ENCODE peak calls at places on chromosomes 5 and 9, in eight cellular contexts. K, F, R, C, G, W, V and E are unnamed samples.
A peak's percentile ranks its signal among the peaks of the same experiment; 100 is the strongest.

GRCh38 chr5:83711982-83712601 is 8.6 kb downstream of the HAPLN1 start:
- DNase-seq in K (peak; percentile 77), F (peak; percentile 78), R (peak; percentile 45), C (no peak), G (peak; percentile 74), W (peak; percentile 39), V (peak; percentile 66), E (peak; percentile 56)

GRCh38 chr5:113128082-113128481 is 151.5 kb downstream of the DCP2 start:
- DNase-seq in K (no peak), F (no peak), R (no peak), C (no peak), G (no peak), W (no peak), V (no peak), E (no peak)

GRCh38 chr5:110751902-110752762 is 13.3 kb downstream of the SLC25A46 start:
- DNase-seq in K (peak; percentile 8), F (peak; percentile 76), R (no peak), C (no peak), G (no peak), W (no peak), V (peak; percentile 92), E (no peak)

GRCh38 chr5:149412783-149413476 is 33.8 kb upstream of the IL17B start:
- DNase-seq in K (no peak), F (no peak), R (peak; percentile 55), C (no peak), G (no peak), W (no peak), V (no peak), E (no peak)

GRCh38 chr9:93154293-93154903 is 20.3 kb upstream of the NINJ1 start:
- DNase-seq in K (peak; percentile 86), F (peak; percentile 57), R (peak; percentile 37), C (no peak), G (peak; percentile 59), W (peak; percentile 80), V (peak; percentile 48), E (peak; percentile 84)

GRCh38 chr5:31939151-31939550 is 235.0 kb downstream of the GOLPH3 start:
- DNase-seq in K (no peak), F (no peak), R (no peak), C (no peak), G (no peak), W (no peak), V (no peak), E (no peak)

GRCh38 chr5:105663671-105664070 is 2007.1 kb downstream of the EFNA5 start:
- DNase-seq in K (no peak), F (no peak), R (no peak), C (no peak), G (no peak), W (no peak), V (no peak), E (no peak)

GRCh38 chr9:96667363-96667728 is 12.2 kb upstream of the PRXL2C start:
- DNase-seq in K (peak; percentile 18), F (no peak), R (no peak), C (no peak), G (no peak), W (no peak), V (no peak), E (peak; percentile 14)

GRCh38 chr5:125484272-125485002 is 738.0 kb upstream of the ZNF608 start:
- DNase-seq in K (no peak), F (peak; percentile 76), R (peak; percentile 82), C (peak; percentile 49), G (peak; percentile 67), W (peak; percentile 13), V (no peak), E (peak; percentile 9)

GRCh38 chr9:17052626-17053025 is 82.2 kb upstream of the CNTLN start:
- DNase-seq in K (peak; percentile 58), F (no peak), R (no peak), C (no peak), G (no peak), W (no peak), V (no peak), E (peak; percentile 83)

GRCh38 chr5:166262395-166262794 is 2029.0 kb upstream of the WWC1 start:
- DNase-seq in K (no peak), F (no peak), R (no peak), C (no peak), G (no peak), W (no peak), V (no peak), E (no peak)

GRCh38 chr9:33799928-33800689 is 4.7 kb downstream of the PRSS3 start:
- DNase-seq in K (no peak), F (no peak), R (no peak), C (no peak), G (no peak), W (peak; percentile 23), V (no peak), E (no peak)

GRCh38 chr9:127538849-127539258 is 73.2 kb upstream of the STXBP1 start:
- DNase-seq in K (no peak), F (no peak), R (peak; percentile 85), C (no peak), G (no peak), W (no peak), V (no peak), E (no peak)

GRCh38 chr9:88090151-88090581 is 48.1 kb downstream of the SPATA31C2 start:
- DNase-seq in K (no peak), F (no peak), R (no peak), C (no peak), G (peak; percentile 67), W (no peak), V (no peak), E (no peak)

GRCh38 chr9:95511952-95512750 is 4.6 kb downstream of the PTCH1 start:
- DNase-seq in K (peak; percentile 80), F (peak; percentile 31), R (peak; percentile 61), C (no peak), G (peak; percentile 46), W (peak; percentile 40), V (no peak), E (peak; percentile 62)

GRCh38 chr5:98679963-98680362 is 93.5 kb upstream of the RGMB start:
- DNase-seq in K (no peak), F (no peak), R (peak; percentile 12), C (no peak), G (no peak), W (no peak), V (no peak), E (no peak)

GRCh38 chr5:3092664-3093063 is 341.2 kb upstream of the IRX2 start:
- DNase-seq in K (no peak), F (no peak), R (no peak), C (no peak), G (no peak), W (no peak), V (no peak), E (no peak)

GRCh38 chr9:121883281-121884056 is 209.6 kb downstream of the TTLL11 start:
- DNase-seq in K (no peak), F (no peak), R (peak; percentile 55), C (no peak), G (no peak), W (no peak), V (no peak), E (no peak)

GRCh38 chr5:138092301-138092700 is 8.5 kb downstream of the WNT8A start:
- DNase-seq in K (peak; percentile 51), F (no peak), R (no peak), C (no peak), G (no peak), W (no peak), V (no peak), E (no peak)
- H3K27ac ChIP-seq in K (no peak overlapping the region), F (no peak overlapping the region), R (no peak overlapping the region), C (no peak overlapping the region), G (no peak overlapping the region), W (no peak overlapping the region), V (no peak overlapping the region), E (no peak overlapping the region)

DNA sequence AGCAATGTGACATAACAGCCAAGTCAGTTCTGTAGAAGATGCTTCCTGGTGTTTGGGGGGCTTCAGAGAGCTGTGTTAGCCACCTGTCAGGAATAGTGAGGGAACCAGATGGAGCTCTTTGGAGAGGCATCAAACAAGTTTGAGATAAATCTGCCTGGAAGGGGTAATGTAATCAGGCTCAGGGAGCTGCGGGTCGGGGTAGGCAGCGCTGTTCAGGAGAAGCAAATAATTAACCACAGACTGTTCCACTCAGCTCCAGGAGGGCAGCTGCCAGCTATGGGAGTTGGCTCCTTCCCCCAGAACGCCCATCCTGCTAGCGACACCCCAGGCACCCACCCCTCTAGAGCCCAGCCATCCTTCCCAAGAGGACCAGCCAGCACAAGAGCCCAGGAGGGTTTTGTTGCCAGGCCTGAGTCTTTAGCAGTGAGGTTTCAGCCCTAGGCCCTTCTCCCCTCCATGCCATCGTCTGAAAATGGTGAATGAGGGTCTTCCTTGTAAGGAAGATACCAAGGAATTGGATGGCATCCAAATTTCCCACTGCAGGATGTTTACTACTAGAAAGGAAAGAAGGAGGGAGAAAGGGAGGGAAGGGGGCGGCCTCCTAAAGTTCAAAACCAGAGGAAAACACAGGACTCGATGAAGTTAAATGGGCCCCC is 41.3 kb downstream of the C5orf15 start:
- DNase-seq in K (no peak), F (peak; percentile 4), R (no peak), C (no peak), G (peak; percentile 50), W (peak; percentile 87), V (no peak), E (no peak)
- TF ChIP-seq EZH2phosphoT487 in K (no peak), F (no peak), R (no peak), C (no peak), G (no peak), W (no peak), V (no peak), E (no peak)

GRCh38 chr9:137547687-137548543 is 2.3 kb downstream of the PNPLA7 start:
- DNase-seq in K (no peak), F (no peak), R (peak; percentile 56), C (no peak), G (no peak), W (no peak), V (no peak), E (no peak)
- H3K27ac ChIP-seq in K (no peak overlapping the region), F (no peak overlapping the region), R (peak overlapping the region; percentile 37), C (no peak overlapping the region), G (no peak overlapping the region), W (no peak overlapping the region), V (no peak overlapping the region), E (no peak overlapping the region)

GRCh38 chr5:14281746-14282181 is 138.6 kb downstream of the TRIO start:
- DNase-seq in K (no peak), F (no peak), R (no peak), C (no peak), G (no peak), W (no peak), V (no peak), E (no peak)
- TF ChIP-seq EZH2phosphoT487 in K (no peak), F (no peak), R (no peak), C (no peak), G (no peak), W (no peak), V (no peak), E (no peak)

GRCh38 chr9:37983381-37984067 is 79.6 kb upstream of the SLC25A51 start:
- DNase-seq in K (no peak), F (no peak), R (no peak), C (no peak), G (no peak), W (no peak), V (no peak), E (no peak)
- H3K27ac ChIP-seq in K (no peak overlapping the region), F (no peak overlapping the region), R (no peak overlapping the region), C (no peak overlapping the region), G (no peak overlapping the region), W (no peak overlapping the region), V (no peak overlapping the region), E (no peak overlapping the region)